ENCODE peak calls at places on chromosomes 6 and 20, in five cellular contexts. One of them, this sample, is unnamed.

GRCh38 chr20:32355417-32355841 is 2.7 kb upstream of the ASXL1 start:
- DNase-seq in Right ventricle myocardium superior: no peak
- DNase-seq in AG20443: no peak
- DNase-seq in lower leg skin: no peak
- DNase-seq in GM23248: no peak
- DNase-seq in this sample: no peak

GRCh38 chr6:56951049-56951816 is 3.7 kb upstream of the BEND6 start:
- DNase-seq in AG20443: no peak
- DNase-seq in lower leg skin: no peak
- DNase-seq in Right ventricle myocardium superior: no peak
- DNase-seq in GM23248: peak; percentile 51
- DNase-seq in this sample: peak; percentile 44

GRCh38 chr6:41584668-41585205 is 38.6 kb downstream of the FOXP4 start:
- DNase-seq in GM23248: no peak
- DNase-seq in Right ventricle myocardium superior: no peak
- DNase-seq in AG20443: no peak
- DNase-seq in lower leg skin: no peak
- DNase-seq in this sample: no peak

GRCh38 chr20:58192567-58192966 is 35.9 kb downstream of the ANKRD60 start:
- DNase-seq in Right ventricle myocardium superior: no peak
- DNase-seq in AG20443: no peak
- DNase-seq in GM23248: no peak
- DNase-seq in lower leg skin: no peak
- DNase-seq in this sample: no peak

GRCh38 chr6:131303338-131303954 is 168.2 kb downstream of the AKAP7 start:
- DNase-seq in GM23248: no peak
- DNase-seq in lower leg skin: no peak
- DNase-seq in Right ventricle myocardium superior: no peak
- DNase-seq in AG20443: no peak
- DNase-seq in this sample: no peak

GRCh38 chr6:41443616-41444525 is 102.3 kb upstream of the FOXP4 start:
- DNase-seq in lower leg skin: no peak
- DNase-seq in GM23248: peak; percentile 20
- DNase-seq in Right ventricle myocardium superior: peak; percentile 65
- DNase-seq in AG20443: no peak
- DNase-seq in this sample: no peak

GRCh38 chr20:5127859-5128409 is 1.1 kb downstream of the CDS2 start:
- DNase-seq in AG20443: peak; percentile 27
- DNase-seq in GM23248: peak; percentile 47
- DNase-seq in lower leg skin: peak; percentile 37
- DNase-seq in Right ventricle myocardium superior: no peak
- DNase-seq in this sample: peak; percentile 29

GRCh38 chr20:57435498-57436222 is 44.5 kb downstream of the RBM38 start:
- DNase-seq in AG20443: no peak
- DNase-seq in Right ventricle myocardium superior: peak; percentile 77
- DNase-seq in GM23248: no peak
- DNase-seq in lower leg skin: peak; percentile 54
- DNase-seq in this sample: no peak

GRCh38 chr20:56955673-56956072 is 310.8 kb downstream of the BMP7 start:
- DNase-seq in AG20443: no peak
- DNase-seq in lower leg skin: no peak
- DNase-seq in GM23248: no peak
- DNase-seq in Right ventricle myocardium superior: no peak
- DNase-seq in this sample: no peak

GRCh38 chr20:37651932-37652331 is 41.9 kb upstream of the CTNNBL1 start:
- DNase-seq in AG20443: no peak
- DNase-seq in GM23248: no peak
- DNase-seq in lower leg skin: no peak
- DNase-seq in Right ventricle myocardium superior: peak; percentile 60
- DNase-seq in this sample: peak; percentile 50

GRCh38 chr6:3259491-3259958 is 778 bp downstream of the PSMG4 start:
- DNase-seq in lower leg skin: no peak
- DNase-seq in GM23248: peak; percentile 68
- DNase-seq in Right ventricle myocardium superior: peak; percentile 55
- DNase-seq in AG20443: peak; percentile 60
- DNase-seq in this sample: peak; percentile 57

GRCh38 chr6:5379647-5380242 is 118.4 kb downstream of the FARS2 start:
- DNase-seq in GM23248: peak; percentile 62
- DNase-seq in Right ventricle myocardium superior: no peak
- DNase-seq in AG20443: peak; percentile 52
- DNase-seq in lower leg skin: no peak
- DNase-seq in this sample: peak; percentile 52

GRCh38 chr6:13724174-13724573 is 12.5 kb upstream of the RANBP9 start:
- DNase-seq in AG20443: no peak
- DNase-seq in GM23248: peak; percentile 27
- DNase-seq in lower leg skin: no peak
- DNase-seq in Right ventricle myocardium superior: no peak
- DNase-seq in this sample: peak; percentile 17

GRCh38 chr20:35901678-35902544 is 52.4 kb downstream of the SCAND1 start:
- DNase-seq in AG20443: peak; percentile 90
- DNase-seq in Right ventricle myocardium superior: no peak
- DNase-seq in lower leg skin: no peak
- DNase-seq in GM23248: peak; percentile 91
- DNase-seq in this sample: peak; percentile 93

GRCh38 chr20:47455133-47456040 is 46.3 kb upstream of the NCOA3 start:
- DNase-seq in Right ventricle myocardium superior: no peak
- DNase-seq in AG20443: no peak
- DNase-seq in GM23248: no peak
- DNase-seq in lower leg skin: no peak
- DNase-seq in this sample: no peak

GRCh38 chr6:41658551-41659069 is 20.3 kb downstream of the MDFI start:
- DNase-seq in Right ventricle myocardium superior: no peak
- DNase-seq in lower leg skin: no peak
- DNase-seq in AG20443: no peak
- DNase-seq in GM23248: no peak
- DNase-seq in this sample: no peak

GRCh38 chr6:88349511-88349910 is 183.4 kb upstream of the CNR1 start:
- DNase-seq in lower leg skin: no peak
- DNase-seq in AG20443: peak; percentile 20
- DNase-seq in Right ventricle myocardium superior: no peak
- DNase-seq in GM23248: peak; percentile 67
- DNase-seq in this sample: no peak

GRCh38 chr6:166023273-166023989 is 144.2 kb downstream of the TBXT start:
- DNase-seq in Right ventricle myocardium superior: no peak
- DNase-seq in AG20443: no peak
- DNase-seq in lower leg skin: no peak
- DNase-seq in GM23248: no peak
- DNase-seq in this sample: no peak

GRCh38 chr20:35564905-35565304 is 23.0 kb downstream of the ERGIC3 start:
- DNase-seq in AG20443: no peak
- DNase-seq in Right ventricle myocardium superior: no peak
- DNase-seq in lower leg skin: no peak
- DNase-seq in GM23248: no peak
- DNase-seq in this sample: no peak

GRCh38 chr6:37354526-37355384 is 972 bp downstream of the RNF8 start:
- DNase-seq in lower leg skin: no peak
- DNase-seq in Right ventricle myocardium superior: no peak
- DNase-seq in AG20443: peak; percentile 79
- DNase-seq in GM23248: peak; percentile 72
- DNase-seq in this sample: peak; percentile 40

GRCh38 chr6:113758725-113759576 is 98.2 kb upstream of the MARCKS start:
- DNase-seq in Right ventricle myocardium superior: no peak
- DNase-seq in lower leg skin: no peak
- DNase-seq in GM23248: no peak
- DNase-seq in AG20443: no peak
- DNase-seq in this sample: peak; percentile 35

This sample was measured in EH.